ENCODE peak calls at places on chromosomes 13 and 19, in six cellular contexts. One of them, this sample, is unnamed.

GRCh38 chr19:21491161-21491560 is 14.2 kb upstream of the ZNF429 start:
- DNase-seq in EL: no peak
- DNase-seq in activated T-helper 2 cell treated with anti-CD3 and anti-CD28 coated beads, Interferon-gamma antibody, Interleukin-2, Interleukin-4, amounts not matched to agents 10 μg/mL and 5 μg/mL and 100 μg/mL, durations not matched to agents 14 hours and 24 hours and 36 hours: no peak
- DNase-seq in hippocampal formation: no peak
- DNase-seq in NCI-H1694 treated with DMSO at 0.1 percent for 48 hours: no peak
- DNase-seq in MCF 10A: no peak
- DNase-seq in this sample: no peak

GRCh38 chr13:36275190-36276002 is 22.2 kb downstream of the CCDC169 start:
- DNase-seq in MCF 10A: peak; percentile 61
- DNase-seq in EL: peak; percentile 51
- DNase-seq in NCI-H1694 treated with DMSO at 0.1 percent for 48 hours: peak; percentile 65
- DNase-seq in hippocampal formation: peak; percentile 56
- DNase-seq in activated T-helper 2 cell treated with anti-CD3 and anti-CD28 coated beads, Interferon-gamma antibody, Interleukin-2, Interleukin-4, amounts not matched to agents 10 μg/mL and 5 μg/mL and 100 μg/mL, durations not matched to agents 14 hours and 24 hours and 36 hours: no peak
- DNase-seq in this sample: peak; percentile 36

GRCh38 chr13:29551214-29551613 is 44.3 kb downstream of the SLC7A1 start:
- DNase-seq in activated T-helper 2 cell treated with anti-CD3 and anti-CD28 coated beads, Interferon-gamma antibody, Interleukin-2, Interleukin-4, amounts not matched to agents 10 μg/mL and 5 μg/mL and 100 μg/mL, durations not matched to agents 14 hours and 24 hours and 36 hours: no peak
- DNase-seq in MCF 10A: peak; percentile 58
- DNase-seq in hippocampal formation: no peak
- DNase-seq in EL: no peak
- DNase-seq in NCI-H1694 treated with DMSO at 0.1 percent for 48 hours: no peak
- DNase-seq in this sample: no peak

GRCh38 chr13:86002921-86003488 is 203.8 kb upstream of the SLITRK6 start:
- DNase-seq in NCI-H1694 treated with DMSO at 0.1 percent for 48 hours: no peak
- DNase-seq in EL: no peak
- DNase-seq in hippocampal formation: no peak
- DNase-seq in MCF 10A: no peak
- DNase-seq in activated T-helper 2 cell treated with anti-CD3 and anti-CD28 coated beads, Interferon-gamma antibody, Interleukin-2, Interleukin-4, amounts not matched to agents 10 μg/mL and 5 μg/mL and 100 μg/mL, durations not matched to agents 14 hours and 24 hours and 36 hours: no peak
- DNase-seq in this sample: no peak

GRCh38 chr13:30142502-30143211 is 164.7 kb downstream of the KATNAL1 start:
- DNase-seq in hippocampal formation: no peak
- DNase-seq in NCI-H1694 treated with DMSO at 0.1 percent for 48 hours: no peak
- DNase-seq in MCF 10A: peak; percentile 94
- DNase-seq in activated T-helper 2 cell treated with anti-CD3 and anti-CD28 coated beads, Interferon-gamma antibody, Interleukin-2, Interleukin-4, amounts not matched to agents 10 μg/mL and 5 μg/mL and 100 μg/mL, durations not matched to agents 14 hours and 24 hours and 36 hours: no peak
- DNase-seq in EL: peak; percentile 98
- DNase-seq in this sample: peak; percentile 88

GRCh38 chr19:3539743-3540118 is 757 bp downstream of the TEKTIP1 start:
- DNase-seq in MCF 10A: no peak
- DNase-seq in EL: no peak
- DNase-seq in hippocampal formation: no peak
- DNase-seq in activated T-helper 2 cell treated with anti-CD3 and anti-CD28 coated beads, Interferon-gamma antibody, Interleukin-2, Interleukin-4, amounts not matched to agents 10 μg/mL and 5 μg/mL and 100 μg/mL, durations not matched to agents 14 hours and 24 hours and 36 hours: no peak
- DNase-seq in NCI-H1694 treated with DMSO at 0.1 percent for 48 hours: no peak
- DNase-seq in this sample: no peak

GRCh38 chr13:109309625-109310363 is 476.6 kb downstream of the IRS2 start:
- DNase-seq in MCF 10A: no peak
- DNase-seq in hippocampal formation: no peak
- DNase-seq in activated T-helper 2 cell treated with anti-CD3 and anti-CD28 coated beads, Interferon-gamma antibody, Interleukin-2, Interleukin-4, amounts not matched to agents 10 μg/mL and 5 μg/mL and 100 μg/mL, durations not matched to agents 14 hours and 24 hours and 36 hours: no peak
- DNase-seq in EL: no peak
- DNase-seq in NCI-H1694 treated with DMSO at 0.1 percent for 48 hours: no peak
- DNase-seq in this sample: no peak

GRCh38 chr13:79051472-79051871 is 354.6 kb downstream of the RBM26 start:
- DNase-seq in activated T-helper 2 cell treated with anti-CD3 and anti-CD28 coated beads, Interferon-gamma antibody, Interleukin-2, Interleukin-4, amounts not matched to agents 10 μg/mL and 5 μg/mL and 100 μg/mL, durations not matched to agents 14 hours and 24 hours and 36 hours: no peak
- DNase-seq in NCI-H1694 treated with DMSO at 0.1 percent for 48 hours: no peak
- DNase-seq in MCF 10A: no peak
- DNase-seq in EL: no peak
- DNase-seq in hippocampal formation: no peak
- DNase-seq in this sample: no peak

GRCh38 chr19:7628589-7629311 is 595 bp downstream of the XAB2 start:
- DNase-seq in EL: no peak
- DNase-seq in activated T-helper 2 cell treated with anti-CD3 and anti-CD28 coated beads, Interferon-gamma antibody, Interleukin-2, Interleukin-4, amounts not matched to agents 10 μg/mL and 5 μg/mL and 100 μg/mL, durations not matched to agents 14 hours and 24 hours and 36 hours: no peak
- DNase-seq in NCI-H1694 treated with DMSO at 0.1 percent for 48 hours: no peak
- DNase-seq in hippocampal formation: no peak
- DNase-seq in MCF 10A: no peak
- DNase-seq in this sample: no peak

GRCh38 chr19:11446652-11447301 is 11.3 kb downstream of the PRKCSH start:
- DNase-seq in MCF 10A: peak; percentile 47
- DNase-seq in hippocampal formation: peak; percentile 44
- DNase-seq in EL: peak; percentile 38
- DNase-seq in NCI-H1694 treated with DMSO at 0.1 percent for 48 hours: no peak
- DNase-seq in activated T-helper 2 cell treated with anti-CD3 and anti-CD28 coated beads, Interferon-gamma antibody, Interleukin-2, Interleukin-4, amounts not matched to agents 10 μg/mL and 5 μg/mL and 100 μg/mL, durations not matched to agents 14 hours and 24 hours and 36 hours: no peak
- DNase-seq in this sample: peak; percentile 81

GRCh38 chr19:46350758-46351159 is 3.9 kb downstream of the PPP5C start:
- DNase-seq in activated T-helper 2 cell treated with anti-CD3 and anti-CD28 coated beads, Interferon-gamma antibody, Interleukin-2, Interleukin-4, amounts not matched to agents 10 μg/mL and 5 μg/mL and 100 μg/mL, durations not matched to agents 14 hours and 24 hours and 36 hours: no peak
- DNase-seq in MCF 10A: no peak
- DNase-seq in EL: no peak
- DNase-seq in NCI-H1694 treated with DMSO at 0.1 percent for 48 hours: no peak
- DNase-seq in hippocampal formation: no peak
- DNase-seq in this sample: no peak

GRCh38 chr19:18428837-18429674 is 8.9 kb downstream of the ISYNA1 start:
- DNase-seq in EL: peak; percentile 86
- DNase-seq in activated T-helper 2 cell treated with anti-CD3 and anti-CD28 coated beads, Interferon-gamma antibody, Interleukin-2, Interleukin-4, amounts not matched to agents 10 μg/mL and 5 μg/mL and 100 μg/mL, durations not matched to agents 14 hours and 24 hours and 36 hours: peak; percentile 82
- DNase-seq in hippocampal formation: peak; percentile 14
- DNase-seq in MCF 10A: no peak
- DNase-seq in NCI-H1694 treated with DMSO at 0.1 percent for 48 hours: peak; percentile 69
- DNase-seq in this sample: peak; percentile 93

GRCh38 chr13:32530841-32531253 is 7.7 kb downstream of the N4BP2L2 start:
- DNase-seq in hippocampal formation: peak; percentile 9
- DNase-seq in MCF 10A: peak; percentile 33
- DNase-seq in NCI-H1694 treated with DMSO at 0.1 percent for 48 hours: no peak
- DNase-seq in activated T-helper 2 cell treated with anti-CD3 and anti-CD28 coated beads, Interferon-gamma antibody, Interleukin-2, Interleukin-4, amounts not matched to agents 10 μg/mL and 5 μg/mL and 100 μg/mL, durations not matched to agents 14 hours and 24 hours and 36 hours: no peak
- DNase-seq in EL: peak; percentile 56
- DNase-seq in this sample: peak; percentile 44

GRCh38 chr13:94033830-94034642 is 445.4 kb downstream of the DCT start:
- DNase-seq in EL: no peak
- DNase-seq in MCF 10A: no peak
- DNase-seq in activated T-helper 2 cell treated with anti-CD3 and anti-CD28 coated beads, Interferon-gamma antibody, Interleukin-2, Interleukin-4, amounts not matched to agents 10 μg/mL and 5 μg/mL and 100 μg/mL, durations not matched to agents 14 hours and 24 hours and 36 hours: no peak
- DNase-seq in NCI-H1694 treated with DMSO at 0.1 percent for 48 hours: no peak
- DNase-seq in hippocampal formation: no peak
- DNase-seq in this sample: no peak

GRCh38 chr13:31945202-31945978 is 86.2 kb upstream of the FRY start:
- DNase-seq in hippocampal formation: peak; percentile 11
- DNase-seq in EL: peak; percentile 86
- DNase-seq in NCI-H1694 treated with DMSO at 0.1 percent for 48 hours: peak; percentile 84
- DNase-seq in MCF 10A: peak; percentile 97
- DNase-seq in activated T-helper 2 cell treated with anti-CD3 and anti-CD28 coated beads, Interferon-gamma antibody, Interleukin-2, Interleukin-4, amounts not matched to agents 10 μg/mL and 5 μg/mL and 100 μg/mL, durations not matched to agents 14 hours and 24 hours and 36 hours: no peak
- DNase-seq in this sample: peak; percentile 71

GRCh38 chr13:59823495-59823894 is 340.2 kb downstream of the DIAPH3 start:
- DNase-seq in hippocampal formation: no peak
- DNase-seq in NCI-H1694 treated with DMSO at 0.1 percent for 48 hours: no peak
- DNase-seq in MCF 10A: peak; percentile 35
- DNase-seq in activated T-helper 2 cell treated with anti-CD3 and anti-CD28 coated beads, Interferon-gamma antibody, Interleukin-2, Interleukin-4, amounts not matched to agents 10 μg/mL and 5 μg/mL and 100 μg/mL, durations not matched to agents 14 hours and 24 hours and 36 hours: no peak
- DNase-seq in EL: peak; percentile 81
- DNase-seq in this sample: peak; percentile 48

GRCh38 chr13:100673376-100673830 is 1.2 kb downstream of the TMTC4 start:
- DNase-seq in EL: no peak
- DNase-seq in MCF 10A: no peak
- DNase-seq in activated T-helper 2 cell treated with anti-CD3 and anti-CD28 coated beads, Interferon-gamma antibody, Interleukin-2, Interleukin-4, amounts not matched to agents 10 μg/mL and 5 μg/mL and 100 μg/mL, durations not matched to agents 14 hours and 24 hours and 36 hours: no peak
- DNase-seq in hippocampal formation: no peak
- DNase-seq in NCI-H1694 treated with DMSO at 0.1 percent for 48 hours: no peak
- DNase-seq in this sample: no peak

GRCh38 chr13:54660277-54660676 is 1631.7 kb downstream of the OLFM4 start:
- DNase-seq in EL: no peak
- DNase-seq in activated T-helper 2 cell treated with anti-CD3 and anti-CD28 coated beads, Interferon-gamma antibody, Interleukin-2, Interleukin-4, amounts not matched to agents 10 μg/mL and 5 μg/mL and 100 μg/mL, durations not matched to agents 14 hours and 24 hours and 36 hours: no peak
- DNase-seq in NCI-H1694 treated with DMSO at 0.1 percent for 48 hours: no peak
- DNase-seq in hippocampal formation: no peak
- DNase-seq in MCF 10A: no peak
- DNase-seq in this sample: no peak